ENCODE peak calls at places on chromosome 13, in eight cellular contexts. P, D, Y, K, A, I, U and O are unnamed samples.

GRCh38 chr13:83216521-83217245 is 665.6 kb downstream of the SLITRK1 start:
- DNase-seq in I (no peak), U (no peak), D (peak), P (no peak), Y (peak), A (no peak), K (no peak), O (no peak)

GRCh38 chr13:82634946-82635345 is 1247.3 kb downstream of the SLITRK1 start:
- DNase-seq in Y (no peak), K (no peak), A (no peak), D (peak), P (no peak), U (no peak), I (no peak), O (no peak)

GRCh38 chr13:32266130-32266529 is 49.0 kb downstream of the ZAR1L start:
- DNase-seq in K (no peak), A (no peak), Y (no peak), D (no peak), U (no peak), P (no peak), I (no peak), O (no peak)

GRCh38 chr13:106847049-106847448 is 279.1 kb upstream of the ARGLU1 start:
- DNase-seq in A (no peak), K (no peak), Y (no peak), D (no peak), U (no peak), I (no peak), P (no peak), O (no peak)

GRCh38 chr13:101700598-101700997 is 248.1 kb downstream of the ITGBL1 start:
- DNase-seq in A (no peak), I (no peak), P (no peak), Y (no peak), D (peak), U (no peak), K (no peak), O (no peak)

GRCh38 chr13:25973576-25973975 is 78.2 kb downstream of the SHISA2 start:
- DNase-seq in A (no peak), I (no peak), Y (no peak), D (no peak), P (no peak), K (no peak), U (no peak), O (no peak)

GRCh38 chr13:33244907-33245287 is 40.7 kb downstream of the STARD13 start:
- DNase-seq in Y (no peak), I (no peak), A (no peak), D (no peak), K (no peak), U (no peak), P (no peak), O (no peak)

GRCh38 chr13:24271611-24272451 is 37.5 kb upstream of the C1QTNF9 start:
- DNase-seq in Y (peak), A (peak), U (peak), P (peak), D (peak), K (peak), I (peak), O (peak)

GRCh38 chr13:101626925-101627555 is 174.6 kb downstream of the ITGBL1 start:
- DNase-seq in I (peak), K (no peak), A (no peak), U (no peak), Y (no peak), P (no peak), D (peak), O (no peak)

GRCh38 chr13:107339209-107339608 is 771.3 kb upstream of the ARGLU1 start:
- DNase-seq in I (no peak), A (no peak), U (no peak), K (no peak), D (peak), P (no peak), Y (no peak), O (no peak)

GRCh38 chr13:35923347-35923746 is 207.8 kb downstream of the DCLK1 start:
- DNase-seq in I (no peak), U (no peak), Y (no peak), K (no peak), D (peak), A (no peak), P (no peak), O (no peak)

GRCh38 chr13:108980237-108980636 is 350.8 kb downstream of the MYO16 start:
- DNase-seq in D (no peak), A (no peak), K (no peak), U (no peak), I (no peak), Y (no peak), P (no peak), O (no peak)

GRCh38 chr13:100266026-100266425 is 177.1 kb downstream of the PCCA start:
- DNase-seq in D (no peak), P (no peak), A (no peak), U (no peak), I (no peak), Y (no peak), K (no peak), O (no peak)

GRCh38 chr13:85853161-85853894 is 54.1 kb upstream of the SLITRK6 start:
- DNase-seq in A (no peak), I (no peak), K (no peak), D (no peak), P (no peak), U (no peak), Y (no peak), O (no peak)

GRCh38 chr13:107373551-107373950 is 805.6 kb upstream of the ARGLU1 start:
- DNase-seq in P (no peak), I (no peak), D (peak), Y (peak), K (no peak), A (no peak), U (no peak), O (no peak)

GRCh38 chr13:83877901-83878300 is 4.4 kb downstream of the SLITRK1 start:
- DNase-seq in I (no peak), P (no peak), D (no peak), U (no peak), K (no peak), A (no peak), Y (no peak), O (no peak)

GRCh38 chr13:71661921-71662320 is 205.1 kb downstream of the DACH1 start:
- DNase-seq in I (no peak), K (no peak), Y (no peak), A (no peak), D (no peak), U (no peak), P (no peak), O (no peak)

GRCh38 chr13:42355118-42355840 is 83.3 kb downstream of the AKAP11 start:
- DNase-seq in P (no peak), Y (no peak), K (no peak), U (no peak), A (no peak), I (no peak), D (no peak), O (no peak)

GRCh38 chr13:76641056-76641455 is 245.1 kb downstream of the KCTD12 start:
- DNase-seq in K (no peak), P (no peak), Y (no peak), U (no peak), D (peak), I (no peak), A (no peak), O (no peak)

GRCh38 chr13:95509521-95510315 is 42.8 kb upstream of the CLDN10 start:
- DNase-seq in I (no peak), Y (no peak), D (peak), P (no peak), K (no peak), A (no peak), U (no peak), O (no peak)

GRCh38 chr13:51380269-51380668 is 40.8 kb downstream of the SERPINE3 start:
- DNase-seq in I (no peak), P (no peak), A (no peak), K (no peak), D (peak), Y (no peak), U (no peak), O (no peak)

GRCh38 chr13:84653915-84654534 is 771.8 kb upstream of the SLITRK1 start:
- DNase-seq in I (no peak), A (no peak), D (no peak), K (no peak), U (no peak), P (no peak), Y (no peak), O (no peak)

GRCh38 chr13:97880298-97880675 is 73.2 kb upstream of the IPO5 start:
- DNase-seq in P (no peak), A (no peak), I (no peak), U (no peak), K (no peak), D (no peak), Y (no peak), O (no peak)
- H3K27ac ChIP-seq in P (no peak), A (no peak), I (no peak), U (no peak), K (no peak), D (peak), Y (peak), O (no peak)

GRCh38 chr13:113584205-113584869 is at the start of gene TFDP1:
- DNase-seq in U (peak), D (peak), K (peak), I (peak), A (peak), Y (peak), P (peak), O (peak)
- H3K27ac ChIP-seq in U (no peak), D (no peak), K (no peak), I (peak), A (no peak), Y (no peak), P (no peak), O (no peak)

GRCh38 chr13:74204606-74205312 is 70.6 kb upstream of the KLF12 start:
- DNase-seq in Y (no peak), K (no peak), P (no peak), A (no peak), U (no peak), D (peak), I (no peak), O (no peak)
- H3K27ac ChIP-seq in Y (no peak), K (no peak), P (no peak), A (no peak), U (no peak), D (peak), I (no peak), O (no peak)

DNA sequence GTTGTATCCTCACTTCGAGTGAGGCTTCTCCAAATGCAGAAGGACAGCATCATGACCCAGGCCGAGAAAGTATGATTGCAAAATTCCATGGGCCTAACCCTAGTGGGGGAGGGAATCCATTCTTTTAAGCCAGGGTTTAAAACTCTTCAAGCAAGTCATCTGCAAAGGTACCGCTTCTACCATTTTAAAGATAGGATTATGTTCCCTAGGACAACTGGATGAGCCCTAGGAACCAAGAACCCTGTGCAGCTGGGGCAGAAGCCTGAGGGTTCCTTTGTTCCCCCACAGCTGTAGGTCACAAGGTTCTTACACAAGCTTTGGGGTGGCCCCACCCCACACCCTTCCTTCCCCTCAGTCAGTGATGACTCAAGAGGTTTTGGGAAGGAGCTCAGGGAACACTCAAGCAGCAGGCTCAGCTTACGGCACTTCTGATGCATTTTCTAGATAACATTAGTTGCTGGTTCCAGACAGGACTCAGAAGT is 13.5 kb downstream of the ARL11 start:
- DNase-seq in A (peak), K (peak), Y (peak), P (peak), I (no peak), D (peak), U (no peak), O (no peak)
- H3K27ac ChIP-seq in A (no peak), K (peak), Y (peak), P (peak), I (no peak), D (peak), U (no peak), O (no peak)

DNA sequence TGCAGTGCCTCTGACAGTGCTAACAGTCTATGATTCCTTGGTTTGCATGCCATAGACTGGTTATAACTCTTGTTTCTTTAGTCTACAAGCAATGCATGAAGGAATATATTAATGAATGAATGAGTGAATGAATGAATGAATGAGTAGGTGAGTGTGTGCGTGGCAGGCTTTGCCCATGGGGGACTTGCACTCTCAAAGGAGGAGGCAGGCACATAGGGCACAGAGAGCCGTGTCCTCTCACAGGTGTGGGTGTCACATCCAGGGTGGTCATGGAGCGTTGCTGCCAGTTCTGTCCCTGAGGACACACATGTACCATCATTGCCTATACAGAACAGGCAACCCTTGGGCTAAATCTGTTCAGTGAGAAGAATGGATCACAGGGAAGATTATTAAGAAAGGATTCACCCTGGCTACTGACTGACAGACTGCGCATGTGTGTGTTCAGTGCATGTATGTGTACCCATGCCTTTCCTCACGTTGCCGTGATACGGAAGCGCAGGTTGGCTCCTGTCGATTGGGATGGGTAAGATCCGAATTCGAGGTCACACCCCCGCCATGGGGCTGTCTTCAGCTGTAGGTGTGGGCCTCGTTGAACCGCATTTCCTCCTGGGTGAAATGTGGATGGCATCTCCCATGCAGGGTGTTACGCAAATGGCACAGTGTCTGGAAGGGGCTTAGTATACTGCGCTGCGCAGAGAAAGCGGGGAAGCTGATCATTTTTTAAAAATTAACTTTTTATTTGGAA is 161.4 kb downstream of the STK24 start:
- DNase-seq in I (no peak), P (no peak), Y (no peak), U (no peak), A (no peak), D (no peak), K (no peak), O (no peak)
- H3K27ac ChIP-seq in I (no peak), P (peak), Y (no peak), U (no peak), A (no peak), D (no peak), K (peak), O (no peak)

GRCh38 chr13:29515372-29515771 is 80.1 kb downstream of the SLC7A1 start:
- DNase-seq in A (no peak), P (no peak), I (no peak), D (peak), K (no peak), U (no peak), Y (no peak), O (no peak)
- H3K27ac ChIP-seq in A (no peak), P (no peak), I (no peak), D (peak), K (no peak), U (no peak), Y (no peak), O (no peak)

GRCh38 chr13:30396434-30397075 is 25.7 kb upstream of the UBE2L5 start:
- DNase-seq in P (no peak), A (no peak), D (peak), I (no peak), K (no peak), Y (no peak), U (no peak), O (no peak)
- H3K27ac ChIP-seq in P (peak), A (no peak), D (peak), I (no peak), K (no peak), Y (no peak), U (peak), O (no peak)

DNA sequence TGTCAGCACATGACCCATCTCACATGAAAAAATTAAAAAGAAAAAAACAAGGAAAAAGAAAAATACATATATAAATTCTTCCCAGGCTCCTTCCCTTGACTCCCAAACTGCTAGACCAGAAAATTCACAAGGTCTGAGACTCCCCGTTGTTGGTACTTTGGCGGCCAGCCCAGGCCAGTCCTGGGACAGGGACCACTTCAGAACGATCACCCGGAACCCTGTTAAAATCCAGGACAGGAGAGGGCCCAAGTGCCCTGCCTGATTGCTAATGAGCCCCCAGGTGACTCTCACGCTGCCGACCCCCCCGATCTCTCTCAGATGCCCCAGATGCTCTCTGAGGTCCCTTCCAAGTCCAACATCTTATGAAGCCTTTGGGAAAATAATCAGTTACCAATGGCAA is 107.2 kb downstream of the COL4A2 start:
- DNase-seq in U (no peak), D (no peak), P (no peak), A (no peak), K (no peak), Y (no peak), I (no peak), O (no peak)
- H3K27ac ChIP-seq in U (peak), D (no peak), P (no peak), A (peak), K (no peak), Y (no peak), I (no peak), O (no peak)

GRCh38 chr13:27446986-27447583 is 3.3 kb downstream of the MTIF3 start:
- DNase-seq in I (no peak), A (no peak), Y (no peak), D (no peak), P (no peak), K (no peak), U (no peak), O (no peak)

GRCh38 chr13:27448308-27448707 is 2.1 kb downstream of the MTIF3 start:
- DNase-seq in Y (no peak), A (no peak), P (no peak), D (no peak), I (no peak), K (no peak), U (no peak), O (no peak)

GRCh38 chr13:27442071-27442647 is 8.2 kb downstream of the MTIF3 start:
- DNase-seq in A (no peak), K (no peak), D (no peak), U (no peak), Y (no peak), P (peak), I (no peak), O (no peak)

GRCh38 chr13:27440408-27440807 is 10.0 kb downstream of the MTIF3 start:
- DNase-seq in K (no peak), P (no peak), A (no peak), D (no peak), U (no peak), I (no peak), Y (no peak), O (no peak)

GRCh38 chr13:27442797-27443196 is 7.6 kb downstream of the MTIF3 start:
- DNase-seq in D (no peak), U (no peak), Y (no peak), A (no peak), I (no peak), P (no peak), K (no peak), O (no peak)
- H3K27ac ChIP-seq in D (no peak), U (no peak), Y (no peak), A (no peak), I (no peak), P (peak), K (no peak), O (no peak)

DNA sequence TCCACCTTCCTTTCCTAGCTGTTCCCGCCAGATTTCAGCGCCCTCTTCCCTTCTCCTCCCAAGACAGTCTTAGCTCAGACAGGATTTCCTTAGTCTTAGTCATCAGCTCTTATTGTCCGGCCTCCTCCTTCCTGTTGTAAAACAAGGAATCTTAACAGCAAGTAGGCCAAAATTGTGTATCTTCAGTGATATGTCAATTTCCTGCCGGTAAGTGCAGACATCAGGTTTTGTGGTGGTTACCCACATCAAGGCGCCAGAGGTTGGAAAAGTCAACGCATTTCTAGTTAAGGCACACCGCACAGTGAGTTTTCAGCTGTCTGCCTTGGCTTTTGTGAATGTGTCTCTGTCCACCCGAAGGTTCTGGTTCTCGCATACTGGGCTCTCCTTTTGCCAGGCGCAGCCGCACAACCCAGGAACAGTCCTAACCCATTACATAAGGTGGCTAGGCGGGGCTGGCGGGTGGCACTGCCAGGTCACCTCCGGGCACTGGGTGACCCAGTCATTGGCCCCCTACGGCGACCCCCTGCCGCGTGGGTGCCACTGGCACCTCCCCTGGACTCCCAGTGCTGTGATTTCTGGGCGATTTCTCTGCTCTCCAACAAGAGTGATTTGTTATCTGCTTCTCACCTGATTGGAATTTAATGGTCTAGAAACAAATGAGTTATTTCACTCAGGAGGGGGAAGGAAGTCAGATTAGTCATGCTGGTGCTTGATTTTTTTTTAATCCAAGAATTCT is 12.9 kb downstream of the COL4A2 start:
- DNase-seq in P (no peak), A (peak), Y (no peak), D (peak), K (no peak), I (no peak), U (no peak), O (no peak)
- H3K27ac ChIP-seq in P (peak), A (peak), Y (peak), D (peak), K (peak), I (no peak), U (peak), O (no peak)